ENCODE peak calls at places on chromosome 5, in eight cellular contexts. O is activated CD8-positive, alpha-beta memory T cell treated with anti-CD3 and anti-CD28 coated beads, Interleukin-2, amount 50 U/mL, for 48 hours; G is caudate nucleus; Y is GM12865; P is effector memory CD8-positive, alpha-beta T cell; Q is T-cell; F is amniotic stem cell; C is CD14-positive monocyte. N is an unnamed sample.

GRCh38 chr5:142475102-142475501 is 150.3 kb upstream of the SPRY4 start:
- DNase-seq in O (no peak), G (no peak), Y (no peak), P (no peak), Q (no peak), F (no peak), C (no peak), N (peak; percentile 47)

GRCh38 chr5:11555171-11555570 is 349.1 kb downstream of the CTNND2 start:
- DNase-seq in O (no peak), G (no peak), Y (no peak), P (no peak), Q (no peak), F (no peak), C (no peak), N (no peak)

GRCh38 chr5:141245250-141245717 is at the start of gene PCDHB15:
- DNase-seq in O (no peak), G (peak; percentile 4), Y (no peak), P (peak; percentile 8), Q (no peak), F (no peak), C (no peak), N (peak; percentile 62)

GRCh38 chr5:14864181-14864812 is 7.3 kb downstream of the ANKH start:
- DNase-seq in O (no peak), G (no peak), Y (no peak), P (no peak), Q (no peak), F (no peak), C (no peak), N (no peak)

GRCh38 chr5:138949988-138950387 is 74.9 kb upstream of the LRRTM2 start:
- DNase-seq in O (no peak), G (no peak), Y (no peak), P (no peak), Q (no peak), F (no peak), C (no peak), N (no peak)

GRCh38 chr5:174172104-174172965 is 126.8 kb downstream of the NSG2 start:
- DNase-seq in O (no peak), G (peak; percentile 71), Y (no peak), P (no peak), Q (no peak), F (no peak), C (no peak), N (peak; percentile 75)

GRCh38 chr5:141875795-141876627 is 2.2 kb downstream of the PCDH1 start:
- DNase-seq in O (no peak), G (no peak), Y (no peak), P (no peak), Q (no peak), F (no peak), C (no peak), N (peak; percentile 80)

GRCh38 chr5:108345541-108346171 is 36.2 kb downstream of the FBXL17 start:
- DNase-seq in O (no peak), G (no peak), Y (peak; percentile 42), P (no peak), Q (no peak), F (peak; percentile 30), C (no peak), N (no peak)

GRCh38 chr5:151665584-151665982 is 21.1 kb downstream of the SPARC start:
- DNase-seq in O (no peak), G (no peak), Y (no peak), P (no peak), Q (no peak), F (no peak), C (no peak), N (no peak)

GRCh38 chr5:181263633-181264032 is 2.7 kb upstream of the TRIM52 start:
- DNase-seq in O (peak; percentile 33), G (no peak), Y (no peak), P (no peak), Q (no peak), F (no peak), C (no peak), N (no peak)

GRCh38 chr5:163730206-163730782 is 224.9 kb downstream of the MAT2B start:
- DNase-seq in O (no peak), G (no peak), Y (no peak), P (no peak), Q (no peak), F (no peak), C (no peak), N (no peak)

GRCh38 chr5:53604309-53604708 is 43.9 kb downstream of the NDUFS4 start:
- DNase-seq in O (no peak), G (no peak), Y (no peak), P (no peak), Q (no peak), F (no peak), C (no peak), N (no peak)

GRCh38 chr5:72107874-72108199 is 562 bp downstream of the MAP1B start:
- DNase-seq in O (no peak), G (no peak), Y (peak; percentile 14), P (no peak), Q (no peak), F (no peak), C (no peak), N (no peak)

GRCh38 chr5:149489605-149490037 is 61.6 kb downstream of the CSNK1A1 start:
- DNase-seq in O (peak; percentile 42), G (no peak), Y (no peak), P (no peak), Q (no peak), F (no peak), C (no peak), N (no peak)